ENCODE peak calls at places on chromosomes 3 and 15, in four cellular contexts. C, T, G and V are unnamed samples.

GRCh38 chr3:126035362-126036050 is 48.4 kb downstream of the SLC41A3 start:
- DNase-seq in C (no peak), T (peak; percentile 11), G (no peak), V (no peak)

GRCh38 chr15:71079208-71080044 is 35.8 kb upstream of the THSD4 start:
- DNase-seq in C (no peak), T (no peak), G (peak; percentile 42), V (no peak)

GRCh38 chr3:81998139-81998755 is 236.8 kb upstream of the GBE1 start:
- DNase-seq in C (no peak), T (no peak), G (no peak), V (no peak)

GRCh38 chr3:5666455-5666854 is 478.9 kb downstream of the EDEM1 start:
- DNase-seq in C (no peak), T (no peak), G (no peak), V (no peak)

GRCh38 chr15:29208352-29208751 is 61.3 kb downstream of the NSMCE3 start:
- DNase-seq in C (no peak), T (no peak), G (peak; percentile 21), V (no peak)

GRCh38 chr3:60114191-60114590 is 1064.4 kb upstream of the CFAP20DC start:
- DNase-seq in C (no peak), T (no peak), G (no peak), V (no peak)

GRCh38 chr3:52890735-52891134 is 6.6 kb downstream of the STIMATE start:
- DNase-seq in C (no peak), T (no peak), G (peak; percentile 8), V (no peak)

GRCh38 chr3:85875589-85875988 is 916.8 kb downstream of the CADM2 start:
- DNase-seq in C (no peak), T (no peak), G (no peak), V (no peak)

GRCh38 chr15:92636950-92637481 is 18.6 kb downstream of the FAM174B start:
- DNase-seq in C (no peak), T (no peak), G (peak; percentile 23), V (no peak)

GRCh38 chr15:77507151-77507847 is 86.6 kb downstream of the HMG20A start:
- DNase-seq in C (no peak), T (peak; percentile 67), G (peak; percentile 41), V (no peak)

GRCh38 chr3:15206662-15207576 is 873 bp downstream of the CAPN7 start:
- DNase-seq in C (no peak), T (peak; percentile 66), G (peak; percentile 33), V (peak; percentile 45)

GRCh38 chr15:64151727-64152506 is at the start of gene SNX22:
- DNase-seq in C (peak; percentile 12), T (no peak), G (peak; percentile 23), V (no peak)

GRCh38 chr3:69324362-69325025 is 61.4 kb downstream of the FRMD4B start:
- DNase-seq in C (no peak), T (no peak), G (no peak), V (peak; percentile 63)

GRCh38 chr3:126435456-126436315 is 40.0 kb downstream of the ZXDC start:
- DNase-seq in C (no peak), T (no peak), G (no peak), V (no peak)

GRCh38 chr15:97168704-97169475 is 791.6 kb upstream of the ARRDC4 start:
- DNase-seq in C (no peak), T (no peak), G (no peak), V (no peak)

GRCh38 chr3:30355622-30356021 is 250.8 kb upstream of the TGFBR2 start:
- DNase-seq in C (no peak), T (no peak), G (no peak), V (no peak)

GRCh38 chr15:91023720-91024119 is 1.3 kb upstream of the VPS33B start:
- DNase-seq in C (no peak), T (no peak), G (no peak), V (no peak)

GRCh38 chr3:23495507-23495906 is 292.4 kb downstream of the UBE2E2 start:
- DNase-seq in C (no peak), T (no peak), G (peak; percentile 3), V (no peak)

GRCh38 chr15:101046826-101047225 is 127.7 kb downstream of the LRRK1 start:
- DNase-seq in C (no peak), T (peak; percentile 27), G (no peak), V (no peak)

GRCh38 chr3:170233532-170233931 is 11.3 kb downstream of the PRKCI start:
- DNase-seq in C (no peak), T (no peak), G (no peak), V (no peak)

GRCh38 chr3:114827495-114827894 is 319.6 kb downstream of the ZBTB20 start:
- DNase-seq in C (no peak), T (no peak), G (peak; percentile 26), V (peak; percentile 13)

GRCh38 chr15:80689297-80689696 is 5.8 kb upstream of the ABHD17C start:
- DNase-seq in C (no peak), T (no peak), G (no peak), V (no peak)

GRCh38 chr3:188264231-188265213 is 110.6 kb downstream of the LPP start:
- DNase-seq in C (no peak), T (no peak), G (no peak), V (no peak)

GRCh38 chr15:90037961-90038633 is 37.0 kb downstream of the ZNF710 start:
- DNase-seq in C (no peak), T (peak; percentile 44), G (no peak), V (no peak)

GRCh38 chr15:49991587-49991986 is 127.4 kb downstream of the ATP8B4 start:
- DNase-seq in C (no peak), T (no peak), G (no peak), V (no peak)

GRCh38 chr15:70195808-70196304 is 98.1 kb upstream of the TLE3 start:
- DNase-seq in C (no peak), T (peak; percentile 55), G (peak; percentile 81), V (no peak)

GRCh38 chr15:96716100-96716499 is 385.6 kb downstream of the NR2F2 start:
- DNase-seq in C (no peak), T (no peak), G (no peak), V (no peak)

GRCh38 chr3:141456328-141456689 is 30.5 kb upstream of the RASA2 start:
- DNase-seq in C (no peak), T (no peak), G (no peak), V (no peak)

GRCh38 chr3:62261121-62261520 is 112.2 kb downstream of the FEZF2 start:
- DNase-seq in C (no peak), T (no peak), G (peak; percentile 42), V (no peak)

GRCh38 chr3:107704477-107704876 is 181.7 kb downstream of the BBX start:
- DNase-seq in C (no peak), T (no peak), G (no peak), V (no peak)

GRCh38 chr3:14435175-14436011 is 33.0 kb downstream of the SLC6A6 start:
- DNase-seq in C (no peak), T (no peak), G (no peak), V (no peak)

GRCh38 chr3:56294316-56294715 is 174.0 kb downstream of the ERC2 start:
- DNase-seq in C (no peak), T (no peak), G (no peak), V (no peak)

GRCh38 chr15:82709081-82709420 is 624 bp downstream of the AP3B2 start:
- DNase-seq in C (no peak), T (no peak), G (no peak), V (no peak)

GRCh38 chr3:104102386-104102785 is 1264.3 kb upstream of the ALCAM start:
- DNase-seq in C (no peak), T (no peak), G (peak; percentile 1), V (peak; percentile 38)
- TF ChIP-seq CTCF in C (no peak), T (no peak), G (peak; percentile 42), V (peak; percentile 78)

GRCh38 chr3:72306800-72307341 is 521.9 kb upstream of the PROK2 start:
- DNase-seq in C (no peak), T (no peak), G (no peak), V (no peak)
- TF ChIP-seq CTCF in C (no peak), T (no peak), G (no peak), V (no peak)

DNA sequence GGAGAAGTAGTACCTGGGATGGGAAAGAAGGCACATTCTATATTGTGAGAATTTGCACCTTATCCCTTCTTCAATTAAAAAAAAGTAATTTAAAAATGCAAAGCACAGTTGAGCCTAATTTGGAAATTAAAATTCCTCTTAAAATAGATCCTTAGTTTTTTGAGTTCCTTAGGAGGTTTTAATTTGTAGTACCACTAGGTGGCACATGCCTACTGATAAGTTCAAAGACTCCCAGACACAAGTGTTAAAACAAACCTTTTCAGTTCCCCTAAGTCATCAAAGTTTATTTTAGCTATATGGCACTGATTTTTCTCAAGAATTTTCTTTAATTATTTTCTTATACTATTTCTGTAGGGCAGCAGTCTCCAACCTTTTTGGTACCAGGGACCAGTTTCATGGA is 127.6 kb upstream of the AZI2 start:
- DNase-seq in C (no peak), T (no peak), G (peak; percentile 7), V (no peak)
- TF ChIP-seq CTCF in C (no peak), T (peak; percentile 29), G (peak; percentile 70), V (peak; percentile 69)

DNA sequence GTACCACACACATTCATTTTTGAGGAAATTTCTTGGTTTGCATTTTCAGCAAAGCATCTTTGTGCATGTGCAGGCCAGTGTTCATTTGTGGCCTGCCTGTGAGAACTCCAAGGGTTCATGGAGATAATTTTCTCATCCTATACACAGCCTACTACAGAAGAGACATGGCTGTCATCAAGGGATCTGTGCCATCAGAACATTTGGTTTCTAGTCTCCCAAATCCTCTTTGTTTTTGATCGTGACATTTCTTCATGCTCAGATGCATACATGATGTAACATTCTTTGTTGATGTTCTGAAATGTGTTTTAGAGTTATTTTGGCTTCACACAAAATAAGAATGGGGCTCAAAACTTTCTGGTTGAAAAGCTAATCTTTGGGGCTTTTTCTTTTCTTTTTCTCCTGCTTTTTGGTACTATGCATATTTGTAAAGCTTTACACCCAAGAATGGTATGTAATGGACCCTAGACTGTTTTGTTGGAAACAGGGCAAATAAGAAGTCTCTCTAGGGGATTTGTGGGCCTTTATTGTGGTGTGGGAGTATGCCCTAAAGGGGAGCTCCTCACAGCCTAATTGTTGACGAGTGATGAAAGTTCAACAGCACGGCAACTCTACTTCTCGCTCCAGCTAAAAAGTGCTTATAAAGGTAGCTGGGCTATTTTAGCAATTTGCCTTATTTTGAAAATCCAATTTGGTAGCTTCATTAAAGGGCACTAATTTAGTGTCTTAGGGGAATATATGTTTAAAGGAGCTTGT is 3.2 kb upstream of the ARPP21 start:
- DNase-seq in C (no peak), T (no peak), G (no peak), V (peak; percentile 69)
- TF ChIP-seq CTCF in C (no peak), T (no peak), G (no peak), V (no peak)

DNA sequence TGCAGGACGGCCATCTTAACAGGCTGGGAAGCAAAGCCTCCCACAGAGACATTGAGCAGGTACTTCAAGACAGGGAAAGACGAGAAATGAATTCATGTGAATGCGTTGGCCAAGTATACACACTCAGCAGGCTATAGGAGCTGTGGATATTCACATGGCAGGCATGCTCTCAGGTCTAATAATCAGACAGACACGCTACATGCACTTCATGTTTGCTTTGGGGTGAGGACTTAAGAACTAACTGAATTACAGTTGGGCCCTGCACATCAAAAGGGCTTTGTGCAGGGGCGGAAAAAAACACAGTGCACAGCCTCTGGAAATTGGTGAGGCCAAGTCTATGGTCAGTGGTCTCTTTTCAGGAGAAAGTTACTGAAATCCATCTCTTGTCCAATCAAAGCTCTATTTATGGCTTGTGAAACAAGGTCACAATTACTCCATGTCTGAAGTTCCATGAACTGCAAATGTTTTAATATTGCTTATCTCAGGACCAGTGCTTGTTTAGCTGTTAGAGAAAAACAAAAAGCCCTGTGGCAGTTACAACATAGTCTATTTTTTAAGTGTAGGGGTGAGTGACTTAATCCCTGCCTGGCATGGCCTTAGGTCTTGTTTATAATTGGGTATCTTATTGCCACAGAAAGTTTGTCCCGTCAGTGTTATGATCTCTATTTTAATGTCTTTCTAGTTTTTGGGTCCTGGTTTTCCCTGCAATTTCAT is 100.6 kb upstream of the GOLGA6L6 start:
- DNase-seq in C (no peak), T (no peak), G (no peak), V (no peak)
- TF ChIP-seq CTCF in C (no peak), T (no peak), G (no peak), V (no peak)